ENCODE peak calls at places on chromosomes 12 and 14, in seven cellular contexts. One of them, this sample, is unnamed.
A peak's percentile ranks its signal among the peaks of the same experiment; 100 is the strongest.

GRCh38 chr14:35197015-35197414 is 74.7 kb downstream of the PRORP start:
- DNase-seq in K562: no peak
- DNase-seq in HCT116: peak; percentile 62
- DNase-seq in HL-60: no peak
- DNase-seq in A549: peak; percentile 66
- DNase-seq in HepG2: no peak
- DNase-seq in GM23338: no peak
- DNase-seq in this sample: no peak

GRCh38 chr12:50117057-50117622 is 5.1 kb downstream of the COX14 start:
- DNase-seq in HepG2: no peak
- DNase-seq in HL-60: no peak
- DNase-seq in GM23338: no peak
- DNase-seq in HCT116: no peak
- DNase-seq in K562: no peak
- DNase-seq in A549: no peak
- DNase-seq in this sample: no peak

GRCh38 chr14:106286697-106287290 is 760.4 kb downstream of the TMEM121 start:
- DNase-seq in K562: peak; percentile 41
- DNase-seq in HCT116: no peak
- DNase-seq in HepG2: no peak
- DNase-seq in A549: peak; percentile 7
- DNase-seq in GM23338: peak; percentile 1
- DNase-seq in HL-60: no peak
- DNase-seq in this sample: no peak

GRCh38 chr12:57456737-57457490 is 1.8 kb downstream of the INHBE start:
- DNase-seq in GM23338: no peak
- DNase-seq in K562: no peak
- DNase-seq in A549: no peak
- DNase-seq in HL-60: no peak
- DNase-seq in HepG2: no peak
- DNase-seq in HCT116: no peak
- DNase-seq in this sample: no peak

GRCh38 chr12:6336859-6337744 is 4.8 kb downstream of the TNFRSF1A start:
- DNase-seq in K562: peak; percentile 73
- DNase-seq in GM23338: no peak
- DNase-seq in HCT116: no peak
- DNase-seq in A549: no peak
- DNase-seq in HL-60: peak; percentile 84
- DNase-seq in HepG2: no peak
- DNase-seq in this sample: no peak

GRCh38 chr14:75259510-75259855 is 19.1 kb upstream of the FOS start:
- DNase-seq in GM23338: peak; percentile 62
- DNase-seq in HCT116: no peak
- DNase-seq in HL-60: no peak
- DNase-seq in A549: no peak
- DNase-seq in K562: peak; percentile 56
- DNase-seq in HepG2: no peak
- DNase-seq in this sample: no peak

GRCh38 chr14:50230601-50231474 is 540 bp downstream of the SOS2 start:
- DNase-seq in HL-60: peak; percentile 49
- DNase-seq in HepG2: peak; percentile 29
- DNase-seq in K562: peak; percentile 51
- DNase-seq in HCT116: peak; percentile 21
- DNase-seq in A549: peak; percentile 55
- DNase-seq in GM23338: peak; percentile 50
- DNase-seq in this sample: peak; percentile 43

GRCh38 chr12:121441555-121441954 is 41.6 kb downstream of the RNF34 start:
- DNase-seq in HepG2: peak; percentile 28
- DNase-seq in HCT116: no peak
- DNase-seq in GM23338: peak; percentile 62
- DNase-seq in A549: peak; percentile 70
- DNase-seq in K562: no peak
- DNase-seq in HL-60: no peak
- DNase-seq in this sample: no peak

GRCh38 chr12:6029401-6029800 is 84.3 kb upstream of the ANO2 start:
- DNase-seq in HCT116: no peak
- DNase-seq in HepG2: no peak
- DNase-seq in K562: no peak
- DNase-seq in A549: no peak
- DNase-seq in HL-60: no peak
- DNase-seq in GM23338: no peak
- DNase-seq in this sample: no peak

DNA sequence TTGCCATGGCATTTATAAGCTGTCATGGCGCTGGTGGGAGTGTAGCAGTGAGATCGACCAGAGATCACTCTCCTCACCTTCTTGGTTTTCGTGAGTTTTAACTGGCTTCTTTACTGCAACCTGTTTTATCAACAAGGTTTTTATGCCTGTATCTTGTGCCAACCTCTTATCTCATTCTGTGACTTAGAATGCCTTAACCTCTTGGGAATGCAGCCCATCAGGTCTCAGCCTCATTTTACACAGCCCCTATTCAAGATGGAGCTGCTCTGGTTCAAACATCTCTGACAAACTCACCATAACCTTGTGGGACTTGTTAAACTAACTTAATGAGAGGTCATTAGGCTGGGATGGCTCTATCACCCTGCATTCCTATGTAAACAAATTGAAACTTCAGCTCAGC is 151.3 kb downstream of the CAND1 start:
- DNase-seq in GM23338: no peak
- DNase-seq in HepG2: no peak
- DNase-seq in HCT116: no peak
- DNase-seq in A549: no peak
- DNase-seq in HL-60: no peak
- DNase-seq in K562: no peak
- DNase-seq in this sample: no peak
- TF ChIP-seq REST in GM23338: no peak
- TF ChIP-seq REST in HepG2: no peak
- TF ChIP-seq REST in HCT116: no peak
- TF ChIP-seq REST in A549: no peak
- TF ChIP-seq REST in HL-60: no peak
- TF ChIP-seq REST in K562: no peak
- TF ChIP-seq REST in this sample: no peak

GRCh38 chr12:752673-753400 is 458 bp downstream of the WNK1 start:
- DNase-seq in HepG2: no peak
- DNase-seq in K562: peak; percentile 62
- DNase-seq in HCT116: no peak
- DNase-seq in HL-60: no peak
- DNase-seq in A549: peak; percentile 66
- DNase-seq in GM23338: peak; percentile 66
- DNase-seq in this sample: no peak
- TF ChIP-seq REST in HepG2: no peak
- TF ChIP-seq REST in K562: no peak
- TF ChIP-seq REST in HCT116: no peak
- TF ChIP-seq REST in HL-60: no peak
- TF ChIP-seq REST in A549: no peak
- TF ChIP-seq REST in GM23338: no peak
- TF ChIP-seq REST in this sample: no peak

GRCh38 chr12:29270001-29270400 is 111.0 kb downstream of the ERGIC2 start:
- DNase-seq in HL-60: no peak
- DNase-seq in K562: no peak
- DNase-seq in HepG2: no peak
- DNase-seq in HCT116: no peak
- DNase-seq in A549: no peak
- DNase-seq in GM23338: no peak
- DNase-seq in this sample: no peak

GRCh38 chr12:29264424-29264823 is 115.3 kb downstream of the FAR2 start:
- DNase-seq in HL-60: no peak
- DNase-seq in HCT116: no peak
- DNase-seq in HepG2: no peak
- DNase-seq in K562: no peak
- DNase-seq in A549: no peak
- DNase-seq in GM23338: no peak
- DNase-seq in this sample: no peak
- TF ChIP-seq REST in HL-60: no peak
- TF ChIP-seq REST in HCT116: no peak
- TF ChIP-seq REST in HepG2: no peak
- TF ChIP-seq REST in K562: no peak
- TF ChIP-seq REST in A549: no peak
- TF ChIP-seq REST in GM23338: no peak
- TF ChIP-seq REST in this sample: no peak

GRCh38 chr14:68862954-68863594 is 70.2 kb upstream of the ZFP36L1 start:
- DNase-seq in HepG2: peak; percentile 76
- DNase-seq in HL-60: peak; percentile 27
- DNase-seq in GM23338: peak; percentile 94
- DNase-seq in A549: peak; percentile 85
- DNase-seq in K562: peak; percentile 77
- DNase-seq in HCT116: peak; percentile 67
- DNase-seq in this sample: peak; percentile 48
- TF ChIP-seq REST in HepG2: no peak
- TF ChIP-seq REST in HL-60: no peak
- TF ChIP-seq REST in GM23338: no peak
- TF ChIP-seq REST in A549: no peak
- TF ChIP-seq REST in K562: no peak
- TF ChIP-seq REST in HCT116: no peak
- TF ChIP-seq REST in this sample: no peak

GRCh38 chr12:117897379-117898161 is 71.2 kb downstream of the KSR2 start:
- DNase-seq in A549: no peak
- DNase-seq in HL-60: no peak
- DNase-seq in K562: no peak
- DNase-seq in HCT116: no peak
- DNase-seq in GM23338: no peak
- DNase-seq in HepG2: no peak
- DNase-seq in this sample: no peak
- TF ChIP-seq REST in A549: no peak
- TF ChIP-seq REST in HL-60: no peak
- TF ChIP-seq REST in K562: no peak
- TF ChIP-seq REST in HCT116: no peak
- TF ChIP-seq REST in GM23338: no peak
- TF ChIP-seq REST in HepG2: no peak
- TF ChIP-seq REST in this sample: no peak

GRCh38 chr12:2297004-2297403 is 244.2 kb downstream of the CACNA1C start:
- DNase-seq in GM23338: no peak
- DNase-seq in HL-60: no peak
- DNase-seq in HCT116: no peak
- DNase-seq in HepG2: no peak
- DNase-seq in A549: no peak
- DNase-seq in K562: no peak
- DNase-seq in this sample: no peak
- TF ChIP-seq REST in GM23338: no peak
- TF ChIP-seq REST in HL-60: no peak
- TF ChIP-seq REST in HCT116: no peak
- TF ChIP-seq REST in HepG2: no peak
- TF ChIP-seq REST in A549: no peak
- TF ChIP-seq REST in K562: no peak
- TF ChIP-seq REST in this sample: no peak

DNA sequence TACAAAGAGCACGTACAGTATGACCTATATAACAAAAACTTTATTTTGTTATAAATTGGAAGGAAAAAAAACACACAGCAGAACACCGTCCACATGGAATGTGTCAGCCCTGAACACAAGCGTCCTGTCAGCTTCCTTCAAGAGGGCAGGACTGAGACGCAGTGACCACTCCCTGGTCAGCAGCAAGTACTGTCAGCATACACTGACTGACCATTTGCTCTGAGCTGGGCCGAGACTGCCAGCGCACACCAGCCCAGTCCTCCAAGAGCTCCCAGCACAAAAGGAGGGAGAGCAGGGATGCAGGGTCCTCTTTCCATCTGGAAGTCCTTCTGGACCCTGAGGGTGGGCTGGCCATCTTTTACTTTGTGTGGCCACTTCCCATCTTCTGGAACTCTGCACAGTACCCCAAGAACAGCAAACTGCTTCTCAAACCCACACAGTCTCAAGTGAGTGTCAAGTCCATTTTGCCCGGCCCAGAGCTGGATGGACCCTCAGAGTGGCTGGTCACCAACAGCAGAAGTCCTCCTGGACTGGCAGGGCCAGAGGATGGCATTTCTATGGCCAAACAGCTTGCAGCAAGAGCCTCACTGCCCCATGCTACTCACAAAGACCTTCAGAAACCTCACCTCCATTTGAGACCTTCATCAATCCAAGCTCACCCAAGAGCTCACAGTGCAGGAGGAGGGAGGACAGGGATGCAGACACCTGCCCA is 11.7 kb downstream of the CCDC88C start:
- DNase-seq in HL-60: no peak
- DNase-seq in HepG2: no peak
- DNase-seq in HCT116: no peak
- DNase-seq in GM23338: no peak
- DNase-seq in A549: no peak
- DNase-seq in K562: no peak
- DNase-seq in this sample: no peak
- TF ChIP-seq REST in HL-60: no peak
- TF ChIP-seq REST in HepG2: no peak
- TF ChIP-seq REST in HCT116: no peak
- TF ChIP-seq REST in GM23338: no peak
- TF ChIP-seq REST in A549: no peak
- TF ChIP-seq REST in K562: no peak
- TF ChIP-seq REST in this sample: no peak

This sample was measured in Panc1.